ENCODE peak calls at places on chromosomes 11 and 22, in five cellular contexts. Y is small intestine, M is GM23248, P is thoracic aorta, K is foreskin fibroblast. U is an unnamed sample.

GRCh38 chr11:42066113-42066512 is 606.7 kb upstream of the LRRC4C start:
- DNase-seq in M (peak; percentile 6), P (no peak), K (no peak), Y (no peak), U (peak; percentile 27)

GRCh38 chr11:44989831-44990566 is 39.3 kb upstream of the TP53I11 start:
- DNase-seq in K (peak; percentile 9), M (peak; percentile 59), P (no peak), Y (no peak), U (no peak)

GRCh38 chr22:38760477-38761201 is 4.8 kb upstream of the SUN2 start:
- DNase-seq in Y (no peak), M (peak; percentile 52), K (peak; percentile 58), P (no peak), U (no peak)

GRCh38 chr11:65522640-65523322 is 2.1 kb upstream of the SCYL1 start:
- DNase-seq in P (no peak), K (no peak), M (no peak), Y (no peak), U (no peak)

GRCh38 chr11:72441647-72442267 is 7.4 kb upstream of the CLPB start:
- DNase-seq in P (no peak), Y (no peak), K (peak; percentile 61), M (peak; percentile 37), U (no peak)

GRCh38 chr11:8839957-8840945 is 70.7 kb upstream of the AKIP1 start:
- DNase-seq in P (no peak), Y (peak; percentile 44), M (peak; percentile 25), K (peak; percentile 36), U (peak; percentile 29)

GRCh38 chr22:49310354-49310753 is 517.3 kb downstream of the BRD1 start:
- DNase-seq in M (no peak), Y (no peak), K (no peak), P (no peak), U (no peak)

GRCh38 chr22:38017272-38017920 is 33.0 kb upstream of the SOX10 start:
- DNase-seq in P (no peak), K (peak; percentile 87), M (peak; percentile 67), Y (peak; percentile 43), U (peak; percentile 29)

GRCh38 chr11:75384438-75385080 is 14.8 kb upstream of the RPS3 start:
- DNase-seq in Y (peak; percentile 77), K (peak; percentile 87), P (no peak), M (peak; percentile 80), U (peak; percentile 92)

GRCh38 chr11:29956076-29956556 is 60.7 kb downstream of the KCNA4 start:
- DNase-seq in M (no peak), Y (no peak), P (no peak), K (no peak), U (no peak)

GRCh38 chr22:50739894-50740293 is 1.9 kb downstream of the ACR start:
- DNase-seq in Y (no peak), P (no peak), M (no peak), K (no peak), U (no peak)

GRCh38 chr22:48492371-48493320 is 1335.0 kb downstream of the BRD1 start:
- DNase-seq in P (no peak), Y (peak; percentile 51), K (peak; percentile 81), M (peak; percentile 87), U (peak; percentile 51)

GRCh38 chr11:315051-315481 is 1.2 kb downstream of the IFITM1 start:
- DNase-seq in P (no peak), Y (peak; percentile 53), K (no peak), M (peak; percentile 33), U (no peak)

GRCh38 chr11:121625784-121626506 is 173.2 kb upstream of the SORL1-AS1 start:
- DNase-seq in Y (no peak), K (no peak), P (no peak), M (peak; percentile 23), U (no peak)

GRCh38 chr11:133619973-133620372 is 87.7 kb upstream of the OPCML start:
- DNase-seq in K (no peak), M (no peak), Y (peak; percentile 3), P (no peak), U (peak; percentile 43)

U was measured in HT-29.